ENCODE peak calls at places on chromosomes 7 and 10, in four cellular contexts. U, L, X and D are unnamed samples.

GRCh38 chr7:97732567-97733275 is 835 bp downstream of the TAC1 start:
- DNase-seq in X (no peak), L (no peak), U (no peak), D (no peak)

GRCh38 chr7:138458576-138459234 is 1.4 kb upstream of the TRIM24 start:
- DNase-seq in U (no peak), L (no peak), X (no peak), D (no peak)

GRCh38 chr7:71868797-71869196 is 543.3 kb downstream of the CALN1 start:
- DNase-seq in U (no peak), L (peak; percentile 34), X (no peak), D (no peak)

GRCh38 chr7:108094933-108095710 is 35.0 kb downstream of the LAMB4 start:
- DNase-seq in X (no peak), U (peak; percentile 79), L (peak; percentile 80), D (peak; percentile 46)

GRCh38 chr10:30744124-30744523 is 114.6 kb upstream of the LYZL2 start:
- DNase-seq in X (no peak), L (no peak), U (no peak), D (no peak)

GRCh38 chr7:50206521-50207250 is 97.8 kb upstream of the IKZF1 start:
- DNase-seq in U (no peak), L (no peak), X (peak; percentile 38), D (no peak)

GRCh38 chr10:89773081-89773480 is 71.7 kb downstream of the KIF20B start:
- DNase-seq in X (no peak), U (no peak), L (no peak), D (no peak)

GRCh38 chr10:71731791-71732190 is 12.2 kb upstream of the C10orf105 start:
- DNase-seq in L (no peak), X (no peak), U (no peak), D (no peak)

GRCh38 chr7:38748056-38748610 is 117.0 kb upstream of the AMPH start:
- DNase-seq in X (no peak), U (no peak), L (peak; percentile 54), D (no peak)

GRCh38 chr10:124917168-124917938 is 24.6 kb upstream of the ZRANB1 start:
- DNase-seq in L (peak; percentile 3), U (peak; percentile 73), X (no peak), D (peak; percentile 32)

GRCh38 chr10:34995925-34996324 is 94.2 kb downstream of the CUL2 start:
- DNase-seq in L (no peak), U (no peak), X (no peak), D (no peak)

GRCh38 chr7:99006739-99007424 is 128.6 kb downstream of the TRRAP start:
- DNase-seq in L (no peak), U (no peak), X (no peak), D (no peak)

GRCh38 chr10:112227331-112227961 is 43.9 kb upstream of the GPAM start:
- DNase-seq in U (peak; percentile 29), X (no peak), L (no peak), D (no peak)

GRCh38 chr10:77346031-77346430 is 291.6 kb downstream of the KCNMA1 start:
- DNase-seq in U (no peak), X (no peak), L (no peak), D (no peak)

GRCh38 chr7:5379576-5379975 is 44.1 kb downstream of the TNRC18 start:
- DNase-seq in U (no peak), L (no peak), X (no peak), D (no peak)

GRCh38 chr10:58704226-58705200 is 191.8 kb downstream of the BICC1 start:
- DNase-seq in X (no peak), L (peak; percentile 61), U (no peak), D (no peak)

GRCh38 chr7:17331891-17332501 is 33.5 kb downstream of the AHR start:
- DNase-seq in X (no peak), U (no peak), L (no peak), D (no peak)

GRCh38 chr10:90306187-90306586 is 551.7 kb downstream of the HTR7 start:
- DNase-seq in L (peak; percentile 86), U (no peak), X (peak; percentile 77), D (no peak)

GRCh38 chr10:119496282-119496681 is 46.2 kb downstream of the RGS10 start:
- DNase-seq in L (peak; percentile 15), X (no peak), U (no peak), D (no peak)

GRCh38 chr7:70215491-70215890 is 617.2 kb downstream of the AUTS2 start:
- DNase-seq in X (no peak), U (no peak), L (no peak), D (no peak)

GRCh38 chr7:94190599-94191061 is 186.5 kb upstream of the BET1 start:
- DNase-seq in U (peak; percentile 50), L (peak; percentile 85), X (peak; percentile 13), D (no peak)

GRCh38 chr10:70887804-70888800 is at the start of gene PCBD1:
- DNase-seq in U (peak; percentile 91), L (peak; percentile 92), X (peak; percentile 54), D (peak; percentile 46)

GRCh38 chr10:21092683-21093524 is 195.8 kb upstream of the NEBL start:
- DNase-seq in U (no peak), X (no peak), L (peak; percentile 30), D (no peak)

GRCh38 chr7:123681561-123681960 is 25.9 kb downstream of the LMOD2 start:
- DNase-seq in X (no peak), L (no peak), U (no peak), D (no peak)

GRCh38 chr7:74474271-74474865 is 20.7 kb downstream of the GTF2IRD1 start:
- DNase-seq in X (no peak), L (peak; percentile 37), U (no peak), D (no peak)

GRCh38 chr7:17640730-17641377 is 299.4 kb downstream of the SNX13 start:
- DNase-seq in U (peak; percentile 42), X (peak; percentile 46), L (peak; percentile 64), D (peak; percentile 34)

GRCh38 chr7:138625849-138626230 is 75.3 kb downstream of the SVOPL start:
- DNase-seq in X (no peak), U (no peak), L (no peak), D (no peak)

GRCh38 chr7:6475433-6476186 is 27.9 kb upstream of the DAGLB start:
- DNase-seq in U (no peak), L (no peak), X (no peak), D (no peak)

GRCh38 chr7:29413511-29414178 is 150.0 kb upstream of the PRR15 start:
- DNase-seq in U (no peak), L (peak; percentile 41), X (no peak), D (no peak)

GRCh38 chr7:37283701-37284100 is 165.0 kb downstream of the ELMO1 start:
- DNase-seq in X (no peak), L (no peak), U (no peak), D (no peak)

GRCh38 chr7:37282093-37282444 is 166.6 kb downstream of the ELMO1 start:
- DNase-seq in U (no peak), X (no peak), L (no peak), D (no peak)

GRCh38 chr7:37284285-37284684 is 164.4 kb downstream of the ELMO1 start:
- DNase-seq in L (no peak), X (no peak), U (no peak), D (no peak)

GRCh38 chr7:37281368-37282092 is 167.1 kb downstream of the ELMO1 start:
- DNase-seq in X (no peak), L (no peak), U (no peak), D (no peak)

GRCh38 chr7:37282927-37283326 is 165.7 kb downstream of the ELMO1 start:
- DNase-seq in L (no peak), X (no peak), U (no peak), D (no peak)
- TF ChIP-seq EZH2phosphoT487 in L (no peak), X (no peak), U (no peak), D (no peak)

GRCh38 chr10:4138146-4138721 is 353.2 kb upstream of the KLF6 start:
- DNase-seq in X (no peak), L (no peak), U (no peak), D (no peak)

GRCh38 chr10:4144802-4145201 is 359.8 kb upstream of the KLF6 start:
- DNase-seq in U (no peak), X (no peak), L (peak; percentile 35), D (no peak)

GRCh38 chr10:4136121-4136520 is 351.1 kb upstream of the KLF6 start:
- DNase-seq in X (no peak), L (no peak), U (no peak), D (peak; percentile 83)

GRCh38 chr10:4137299-4137698 is 352.3 kb upstream of the KLF6 start:
- DNase-seq in X (no peak), L (no peak), U (no peak), D (no peak)

DNA sequence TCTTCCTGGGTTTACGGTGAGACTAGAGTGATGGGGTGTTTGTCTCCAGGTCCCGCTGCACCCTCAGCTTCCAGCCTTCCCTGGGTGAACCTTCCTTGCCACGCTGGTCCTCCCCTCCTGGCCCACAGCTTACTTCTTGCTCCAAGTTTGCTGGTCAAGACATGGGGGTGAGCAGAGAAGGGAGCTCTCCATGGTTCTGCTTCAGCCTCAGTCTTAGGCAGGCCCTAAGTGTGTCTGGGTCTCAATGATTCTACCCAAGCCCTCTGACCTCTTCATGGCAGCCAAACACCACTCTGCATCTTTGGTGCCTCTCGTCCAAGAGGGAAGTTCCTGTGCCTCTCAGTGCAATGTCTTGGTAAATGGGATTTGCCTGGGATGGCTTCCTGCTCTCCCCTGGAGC is 356.5 kb upstream of the KLF6 start:
- DNase-seq in X (no peak), U (no peak), L (no peak), D (peak; percentile 27)
- TF ChIP-seq EZH2phosphoT487 in X (no peak), U (no peak), L (no peak), D (no peak)

GRCh38 chr10:23439920-23440875 is 1.3 kb downstream of the OTUD1 start:
- DNase-seq in L (peak; percentile 53), X (no peak), U (peak; percentile 58), D (peak; percentile 51)
- TF ChIP-seq EZH2phosphoT487 in L (no peak), X (no peak), U (no peak), D (no peak)

DNA sequence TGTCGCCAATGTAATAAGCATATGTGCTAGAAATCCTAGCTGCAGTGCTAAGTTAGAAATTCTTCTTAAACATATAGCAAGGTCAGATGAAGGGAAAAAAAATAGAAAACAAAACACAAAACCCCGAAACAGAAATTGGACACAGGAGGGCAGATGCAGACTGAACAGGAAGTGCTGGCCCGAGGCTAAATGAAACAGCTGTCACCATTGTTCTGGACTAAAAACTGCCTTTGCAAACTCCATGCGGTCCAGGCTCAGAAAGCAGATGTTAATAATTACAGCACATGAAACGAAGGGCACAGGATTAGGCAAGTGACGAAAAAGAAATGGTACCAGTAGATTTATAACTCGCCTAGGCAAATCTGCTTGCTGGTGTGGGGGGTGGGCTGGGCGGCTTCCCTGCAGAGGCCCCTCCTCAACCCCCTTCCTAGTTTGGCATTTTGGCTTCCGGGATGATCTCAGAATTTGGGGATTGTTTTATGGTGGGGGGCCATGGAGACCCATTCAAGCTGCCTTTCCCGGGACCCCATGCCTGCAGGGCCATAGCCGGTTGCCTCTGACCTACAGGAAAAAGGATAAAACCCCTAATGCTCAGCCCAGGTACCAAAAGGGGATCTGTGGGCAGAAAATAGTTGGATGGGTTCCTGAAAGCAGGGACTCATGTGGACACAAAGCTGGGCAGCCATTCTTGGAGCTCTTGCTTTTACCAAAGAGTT is 39.2 kb upstream of the EMX2 start:
- DNase-seq in L (no peak), U (peak; percentile 23), X (no peak), D (peak; percentile 86)
- TF ChIP-seq EZH2phosphoT487 in L (no peak), U (no peak), X (no peak), D (no peak)